ENCODE peak calls at places on chromosomes 6 and 20, in five cellular contexts. M is IMR-90, X is neuronal stem cell, Z is trophoblast cell, W is mesendoderm. R is an unnamed sample.

GRCh38 chr6:120363429-120363828 is 970.9 kb downstream of the TBC1D32 start:
- DNase-seq in M (no peak), X (no peak), Z (no peak), W (peak), R (no peak)

GRCh38 chr6:105628156-105628860 is 225.4 kb upstream of the PREP start:
- DNase-seq in M (no peak), X (no peak), Z (no peak), W (no peak), R (peak)

GRCh38 chr20:21719592-21720214 is 14.2 kb downstream of the PAX1 start:
- DNase-seq in M (peak), X (no peak), Z (peak), W (no peak), R (peak)

GRCh38 chr20:3777726-3778629 is 3.3 kb downstream of the SPEF1 start:
- DNase-seq in M (no peak), X (peak), Z (peak), W (peak), R (peak)

GRCh38 chr6:165732696-165733486 is 69.8 kb upstream of the PDE10A start:
- DNase-seq in M (no peak), X (no peak), Z (peak), W (no peak), R (no peak)

GRCh38 chr6:140441256-140441655 is 1066.8 kb upstream of the CITED2 start:
- DNase-seq in M (peak), X (peak), Z (peak), W (peak), R (peak)

GRCh38 chr20:63689046-63690000 is 7.1 kb upstream of the TNFRSF6B start:
- DNase-seq in M (no peak), X (no peak), Z (no peak), W (no peak), R (no peak)

GRCh38 chr20:31751126-31751525 is 12.0 kb downstream of the TPX2 start:
- DNase-seq in M (peak), X (no peak), Z (no peak), W (no peak), R (peak)

GRCh38 chr6:157476797-157477196 is 95.8 kb downstream of the ZDHHC14 start:
- DNase-seq in M (no peak), X (no peak), Z (no peak), W (no peak), R (no peak)

GRCh38 chr20:35621560-35621946 is 5.9 kb downstream of the SPAG4 start:
- DNase-seq in M (no peak), X (no peak), Z (no peak), W (peak), R (no peak)

GRCh38 chr20:57071283-57071701 is 195.1 kb downstream of the BMP7 start:
- DNase-seq in M (no peak), X (no peak), Z (peak), W (peak), R (peak)

GRCh38 chr6:62283828-62284411 is 2.1 kb downstream of the KHDRBS2 start:
- DNase-seq in M (peak), X (peak), Z (peak), W (peak), R (peak)

GRCh38 chr6:139029470-139030210 is 1.1 kb downstream of the ABRACL start:
- DNase-seq in M (peak), X (peak), Z (peak), W (peak), R (peak)

GRCh38 chr6:139028242-139028657 is 295 bp upstream of the ABRACL start:
- DNase-seq in M (no peak), X (no peak), Z (no peak), W (no peak), R (no peak)

GRCh38 chr6:139030211-139030530 is 1.6 kb downstream of the ABRACL start:
- DNase-seq in M (no peak), X (no peak), Z (no peak), W (peak), R (no peak)

GRCh38 chr6:139028658-139029469 is at the start of gene ABRACL:
- DNase-seq in M (peak), X (peak), Z (peak), W (peak), R (peak)

DNA sequence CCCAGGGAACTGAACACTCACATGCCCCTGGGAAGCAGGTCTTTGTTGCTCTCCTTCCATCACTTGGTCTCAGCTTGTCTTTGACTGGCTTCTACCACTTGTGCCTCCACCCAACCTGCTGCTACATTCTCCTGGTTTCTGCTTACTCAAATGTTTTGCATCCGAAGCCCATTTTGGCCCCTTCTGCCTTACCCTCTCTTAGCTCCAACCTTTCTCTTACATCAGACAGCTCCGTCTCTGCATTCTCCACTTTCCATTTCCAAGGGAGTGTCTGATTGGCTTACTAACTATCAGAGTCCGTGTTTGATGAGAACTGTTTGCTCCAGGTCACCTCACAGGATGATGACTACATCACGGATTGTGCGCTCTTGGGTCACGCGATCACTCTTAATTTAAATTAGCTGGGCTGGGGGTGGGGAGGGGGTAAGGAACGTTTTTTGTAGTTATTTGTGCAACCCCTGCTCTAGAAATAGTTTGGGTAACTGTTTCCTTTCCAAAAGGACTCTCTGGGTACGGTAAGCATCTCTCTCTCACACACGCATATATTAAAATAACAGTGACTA is 844 bp upstream of the ABRACL start:
- DNase-seq in M (peak), X (no peak), Z (no peak), W (peak), R (peak)
- H2AK5ac ChIP-seq in M (peak), X (no peak), Z (no peak), W (no peak), R (no peak)

GRCh38 chr6:16712931-16713484 is 48.3 kb downstream of the ATXN1 start:
- DNase-seq in M (peak), X (no peak), Z (peak), W (peak), R (peak)

GRCh38 chr6:16712250-16712930 is 48.9 kb downstream of the ATXN1 start:
- DNase-seq in M (no peak), X (no peak), Z (no peak), W (no peak), R (peak)

GRCh38 chr6:16713597-16713996 is 47.7 kb downstream of the ATXN1 start:
- DNase-seq in M (no peak), X (no peak), Z (no peak), W (no peak), R (no peak)

GRCh38 chr6:16707101-16707783 is 54.0 kb downstream of the ATXN1 start:
- DNase-seq in M (no peak), X (no peak), Z (no peak), W (no peak), R (no peak)

GRCh38 chr6:16711551-16712249 is 49.6 kb downstream of the ATXN1 start:
- DNase-seq in M (no peak), X (no peak), Z (peak), W (no peak), R (no peak)
- H3K23ac ChIP-seq in M (no peak), X (no peak), Z (no peak), W (no peak), R (no peak)

GRCh38 chr20:37397076-37397953 is 51.4 kb downstream of the SRC start:
- DNase-seq in M (no peak), X (no peak), Z (no peak), W (no peak), R (no peak)

GRCh38 chr20:37395411-37395800 is 49.5 kb downstream of the SRC start:
- DNase-seq in M (no peak), X (no peak), Z (no peak), W (no peak), R (no peak)

GRCh38 chr20:37396520-37397075 is 50.7 kb downstream of the SRC start:
- DNase-seq in M (no peak), X (peak), Z (no peak), W (peak), R (no peak)

GRCh38 chr20:37394543-37395410 is 48.8 kb downstream of the SRC start:
- DNase-seq in M (no peak), X (no peak), Z (no peak), W (no peak), R (no peak)

DNA sequence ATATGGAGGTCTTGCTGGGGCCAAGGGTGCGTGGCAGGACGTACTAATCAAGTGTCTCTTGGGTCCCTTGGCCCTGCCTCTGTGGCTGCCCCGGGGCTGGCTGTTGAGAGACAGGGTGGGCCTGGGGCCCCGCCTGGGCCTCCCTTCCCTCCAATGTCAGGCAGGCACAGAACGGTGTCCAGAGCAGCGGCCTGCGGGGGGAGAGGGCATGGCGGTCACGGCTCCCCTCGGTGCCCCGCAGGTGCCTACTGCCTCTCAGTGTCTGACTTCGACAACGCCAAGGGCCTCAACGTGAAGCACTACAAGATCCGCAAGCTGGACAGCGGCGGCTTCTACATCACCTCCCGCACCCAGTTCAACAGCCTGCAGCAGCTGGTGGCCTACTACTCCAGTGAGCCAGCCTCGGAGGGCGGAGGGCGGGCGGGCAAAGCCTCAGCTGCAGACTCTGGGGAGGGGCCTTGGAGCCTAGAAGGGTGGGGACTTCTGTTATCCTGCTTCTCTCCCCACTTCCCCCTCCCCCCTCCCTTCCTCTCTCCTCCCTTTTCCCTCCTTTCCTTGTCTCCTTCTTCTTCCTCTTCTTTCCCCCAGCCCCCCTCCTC is 50.1 kb downstream of the SRC start:
- DNase-seq in M (no peak), X (no peak), Z (no peak), W (peak), R (peak)
- H2AK5ac ChIP-seq in M (no peak), X (peak), Z (no peak), W (no peak), R (no peak)

GRCh38 chr6:148347076-148348054 is 4.7 kb downstream of the SASH1 start:
- DNase-seq in M (no peak), X (no peak), Z (no peak), W (peak), R (no peak)

GRCh38 chr6:148348335-148348734 is 5.7 kb downstream of the SASH1 start:
- DNase-seq in M (no peak), X (no peak), Z (peak), W (peak), R (no peak)

GRCh38 chr6:148351277-148351676 is 8.6 kb downstream of the SASH1 start:
- DNase-seq in M (no peak), X (no peak), Z (no peak), W (no peak), R (no peak)

GRCh38 chr6:148349466-148349865 is 6.8 kb downstream of the SASH1 start:
- DNase-seq in M (no peak), X (no peak), Z (peak), W (peak), R (no peak)

GRCh38 chr6:148348778-148349177 is 6.1 kb downstream of the SASH1 start:
- DNase-seq in M (no peak), X (no peak), Z (peak), W (peak), R (no peak)
- H3K23ac ChIP-seq in M (no peak), X (no peak), Z (no peak), W (no peak), R (no peak)

DNA sequence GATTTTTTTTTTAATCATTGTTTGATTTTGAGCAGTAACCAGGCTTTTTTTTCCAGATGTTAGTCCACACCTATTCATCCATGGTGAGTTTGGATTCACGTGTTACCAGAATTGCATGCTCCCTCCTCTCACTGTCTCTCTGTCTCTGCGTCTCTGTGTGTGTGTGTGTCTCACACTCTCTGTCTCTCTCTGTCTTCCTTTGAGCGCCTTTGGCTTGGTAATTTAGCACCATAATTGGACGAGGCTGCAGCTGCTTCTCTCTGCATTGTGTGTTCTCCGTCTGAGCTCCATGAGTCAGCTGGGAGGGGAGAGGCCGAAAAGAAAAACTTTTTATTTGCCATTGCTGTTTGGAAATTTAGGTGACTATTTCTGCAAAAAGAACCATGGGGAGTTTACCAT is 3.4 kb downstream of the TFAP2B start:
- DNase-seq in M (no peak), X (no peak), Z (peak), W (no peak), R (no peak)
- H2AK5ac ChIP-seq in M (no peak), X (no peak), Z (no peak), W (no peak), R (no peak)

GRCh38 chr20:40481743-40482458 is 207.1 kb downstream of the MAFB start:
- DNase-seq in M (no peak), X (no peak), Z (no peak), W (no peak), R (no peak)
- H3K23ac ChIP-seq in M (no peak), X (no peak), Z (no peak), W (no peak), R (no peak)

GRCh38 chr6:11403035-11403601 is 134.4 kb upstream of the TMEM170B start:
- DNase-seq in M (no peak), X (no peak), Z (no peak), W (no peak), R (no peak)
- H2AK5ac ChIP-seq in M (no peak), X (no peak), Z (no peak), W (no peak), R (no peak)

GRCh38 chr20:23189341-23189740 is 103.2 kb upstream of the CD93 start:
- DNase-seq in M (no peak), X (no peak), Z (no peak), W (no peak), R (no peak)

GRCh38 chr20:23186808-23187207 is 100.7 kb upstream of the CD93 start:
- DNase-seq in M (no peak), X (no peak), Z (no peak), W (no peak), R (no peak)

GRCh38 chr20:23187759-23188158 is 101.6 kb upstream of the CD93 start:
- DNase-seq in M (no peak), X (no peak), Z (no peak), W (no peak), R (no peak)

GRCh38 chr20:23189854-23190253 is 103.7 kb upstream of the CD93 start:
- DNase-seq in M (no peak), X (no peak), Z (no peak), W (no peak), R (no peak)

DNA sequence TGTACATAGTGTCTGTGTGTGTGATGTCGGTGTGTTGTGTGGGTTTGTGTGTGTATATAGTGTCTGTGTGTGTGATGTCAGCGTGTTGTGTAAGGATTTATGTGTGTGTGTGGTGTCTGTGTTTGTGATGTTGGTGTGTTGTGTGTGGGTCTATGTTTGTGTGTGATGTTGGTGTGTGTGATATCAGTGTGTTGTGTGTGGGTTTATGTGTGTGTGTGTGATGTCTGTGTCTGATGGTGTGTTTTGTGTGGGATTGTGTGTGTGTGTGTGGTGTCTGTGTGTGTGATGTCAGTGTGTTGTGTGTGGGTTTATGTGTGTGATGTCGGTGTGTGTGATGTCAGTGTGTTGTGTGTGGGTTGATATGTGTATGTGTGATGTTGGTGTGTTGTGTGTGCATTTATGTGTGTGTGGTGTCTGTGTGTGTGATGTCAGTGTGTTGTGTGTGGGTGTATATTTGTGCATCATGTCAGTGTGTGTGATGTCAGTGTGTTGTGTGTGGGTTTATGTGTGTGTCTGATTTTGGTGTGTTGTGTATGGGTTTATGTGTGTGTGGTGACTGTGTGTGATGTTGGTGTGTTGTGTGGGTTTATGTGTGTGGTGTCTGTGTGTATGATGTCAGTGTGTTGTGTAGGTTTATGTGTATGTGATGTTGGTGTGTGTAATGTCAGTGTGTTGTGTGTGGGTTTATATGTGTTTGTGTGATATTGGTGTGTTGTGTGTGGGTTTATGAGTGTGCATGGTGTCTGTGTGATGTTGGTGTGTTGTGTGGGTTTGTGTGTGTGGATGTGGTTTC is 102.4 kb upstream of the CD93 start:
- DNase-seq in M (no peak), X (no peak), Z (no peak), W (no peak), R (no peak)
- H3K23ac ChIP-seq in M (no peak), X (peak), Z (peak), W (no peak), R (peak)